ENCODE peak calls at places on chromosomes 3 and 15, in four cellular contexts. B is IMR-90, W is trophoblast cell, N is neuronal stem cell. A is an unnamed sample.

GRCh38 chr15:77112819-77113569 is 42.1 kb upstream of the TSPAN3 start:
- DNase-seq in B (no peak), W (no peak), N (no peak), A (no peak)

GRCh38 chr15:78083186-78083585 is 5.7 kb upstream of the TBC1D2B start:
- DNase-seq in B (no peak), W (no peak), N (no peak), A (no peak)

GRCh38 chr3:33786565-33787327 is 11.7 kb upstream of the PDCD6IP start:
- DNase-seq in B (no peak), W (peak), N (no peak), A (no peak)

GRCh38 chr3:137347132-137347531 is 389.3 kb downstream of the IL20RB start:
- DNase-seq in B (no peak), W (peak), N (no peak), A (no peak)

GRCh38 chr3:5442106-5442785 is 254.7 kb downstream of the EDEM1 start:
- DNase-seq in B (no peak), W (peak), N (no peak), A (no peak)

GRCh38 chr3:194996746-194997145 is 274.2 kb downstream of the XXYLT1 start:
- DNase-seq in B (no peak), W (no peak), N (no peak), A (no peak)

GRCh38 chr15:48703544-48703943 is 58.0 kb upstream of the FBN1 start:
- DNase-seq in B (peak), W (peak), N (no peak), A (no peak)

GRCh38 chr15:79093352-79093935 is 2.9 kb upstream of the RASGRF1 start:
- DNase-seq in B (no peak), W (no peak), N (no peak), A (no peak)

GRCh38 chr3:154334973-154335420 is 10.7 kb upstream of the DHX36 start:
- DNase-seq in B (peak), W (peak), N (no peak), A (no peak)

GRCh38 chr3:62142696-62143095 is 230.7 kb downstream of the FEZF2 start:
- DNase-seq in B (no peak), W (peak), N (no peak), A (no peak)

GRCh38 chr3:30970183-30970582 is 75.7 kb upstream of the GADL1 start:
- DNase-seq in B (no peak), W (no peak), N (no peak), A (no peak)

GRCh38 chr3:15794303-15794771 is 3.4 kb downstream of the ANKRD28 start:
- DNase-seq in B (peak), W (peak), N (no peak), A (no peak)

GRCh38 chr15:44812029-44812517 is 75.7 kb downstream of the TRIM69 start:
- DNase-seq in B (no peak), W (no peak), N (no peak), A (no peak)

GRCh38 chr15:68423359-68424028 is 8.5 kb downstream of the ITGA11 start:
- DNase-seq in B (no peak), W (no peak), N (no peak), A (no peak)

GRCh38 chr15:68739390-68740075 is 81.2 kb downstream of the ANP32A start:
- DNase-seq in B (no peak), W (peak), N (no peak), A (no peak)

GRCh38 chr15:29774900-29775299 is 47.4 kb downstream of the TJP1 start:
- DNase-seq in B (peak), W (peak), N (no peak), A (no peak)

GRCh38 chr3:13655074-13655913 is 106.4 kb downstream of the FBLN2 start:
- DNase-seq in B (peak), W (peak), N (peak), A (no peak)

GRCh38 chr15:95610945-95611344 is 719.6 kb upstream of the NR2F2 start:
- DNase-seq in B (no peak), W (no peak), N (peak), A (no peak)

GRCh38 chr3:19146685-19147650 is 1.3 kb upstream of the KCNH8 start:
- DNase-seq in B (peak), W (peak), N (peak), A (peak)

GRCh38 chr3:134449951-134450350 is 35.8 kb downstream of the ANAPC13 start:
- DNase-seq in B (no peak), W (no peak), N (no peak), A (no peak)

GRCh38 chr3:62149539-62149938 is 223.8 kb downstream of the FEZF2 start:
- DNase-seq in B (no peak), W (no peak), N (no peak), A (no peak)

GRCh38 chr3:69320867-69321266 is 65.0 kb downstream of the FRMD4B start:
- DNase-seq in B (no peak), W (peak), N (no peak), A (no peak)

DNA sequence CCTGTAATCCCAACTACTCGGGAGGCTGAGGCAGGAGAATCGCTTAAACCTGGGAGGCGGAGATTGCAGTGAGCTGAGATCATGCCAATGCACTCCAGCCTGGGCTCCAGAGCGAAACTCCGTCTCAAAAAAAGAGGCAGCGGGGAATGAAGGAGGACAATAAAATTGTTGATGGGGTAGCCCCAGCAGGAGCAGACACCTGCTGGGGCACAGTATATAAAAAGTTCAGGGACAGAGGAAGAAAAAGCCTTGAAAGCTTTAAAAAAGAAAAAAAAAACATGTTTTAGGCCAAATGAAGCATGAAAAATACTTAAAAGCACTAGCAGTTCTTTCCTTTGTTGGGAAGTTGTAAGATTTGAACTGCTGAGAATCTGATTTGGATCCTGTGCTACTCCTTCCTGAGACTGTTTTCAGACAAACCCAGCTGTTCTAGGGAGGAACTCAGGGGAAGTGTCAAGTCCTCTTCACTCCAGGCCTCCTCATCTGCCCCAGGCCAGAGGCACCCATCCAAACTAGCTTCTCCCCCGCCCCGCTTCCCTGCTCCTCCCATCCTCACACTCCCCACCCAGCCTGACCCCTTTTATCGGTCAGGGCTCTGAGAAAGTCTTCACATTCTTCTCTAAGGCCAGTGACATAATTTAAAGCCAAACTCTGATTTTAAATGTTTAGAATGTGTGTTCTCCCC is 5.0 kb downstream of the IL17RD start:
- DNase-seq in B (no peak), W (no peak), N (no peak), A (no peak)
- H3K4ac ChIP-seq in B (no peak), W (no peak), N (no peak), A (no peak)

DNA sequence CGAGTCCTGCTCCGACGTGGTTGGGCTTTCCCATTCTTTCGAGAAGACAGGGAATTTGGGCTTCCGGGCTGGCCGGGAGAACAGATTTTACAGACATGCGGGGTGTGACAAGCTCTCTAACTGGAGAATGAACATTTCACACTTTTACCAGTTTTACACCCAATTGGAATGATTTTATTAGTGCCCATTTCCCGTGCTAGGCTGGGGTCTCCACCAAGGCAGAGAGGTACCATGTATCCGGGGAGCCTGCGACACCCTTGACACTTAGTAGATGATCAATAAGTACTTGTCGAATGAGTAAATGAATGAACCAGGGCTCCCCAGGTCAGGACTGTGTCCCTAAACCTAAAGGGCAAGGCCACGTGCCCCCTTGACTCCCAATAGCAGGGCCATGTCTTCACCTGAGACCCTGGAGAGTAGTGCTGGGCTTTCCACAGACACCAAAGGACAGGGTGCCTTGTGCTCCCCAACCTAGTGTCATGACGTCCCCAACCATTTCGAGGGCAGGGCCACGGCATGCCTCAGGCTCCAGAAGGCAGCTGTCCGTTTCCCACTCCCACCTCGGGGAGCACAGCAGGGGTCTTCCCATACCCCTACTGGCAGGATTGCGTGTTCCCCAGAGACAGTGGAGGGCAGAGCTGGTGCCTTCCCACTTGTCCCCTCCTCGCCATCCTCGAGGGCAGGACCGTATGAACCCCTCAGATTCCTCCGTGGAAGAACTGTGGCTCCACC is 680 bp upstream of the MYD88 start:
- DNase-seq in B (no peak), W (peak), N (peak), A (peak)
- H3K4ac ChIP-seq in B (peak), W (peak), N (no peak), A (peak)

DNA sequence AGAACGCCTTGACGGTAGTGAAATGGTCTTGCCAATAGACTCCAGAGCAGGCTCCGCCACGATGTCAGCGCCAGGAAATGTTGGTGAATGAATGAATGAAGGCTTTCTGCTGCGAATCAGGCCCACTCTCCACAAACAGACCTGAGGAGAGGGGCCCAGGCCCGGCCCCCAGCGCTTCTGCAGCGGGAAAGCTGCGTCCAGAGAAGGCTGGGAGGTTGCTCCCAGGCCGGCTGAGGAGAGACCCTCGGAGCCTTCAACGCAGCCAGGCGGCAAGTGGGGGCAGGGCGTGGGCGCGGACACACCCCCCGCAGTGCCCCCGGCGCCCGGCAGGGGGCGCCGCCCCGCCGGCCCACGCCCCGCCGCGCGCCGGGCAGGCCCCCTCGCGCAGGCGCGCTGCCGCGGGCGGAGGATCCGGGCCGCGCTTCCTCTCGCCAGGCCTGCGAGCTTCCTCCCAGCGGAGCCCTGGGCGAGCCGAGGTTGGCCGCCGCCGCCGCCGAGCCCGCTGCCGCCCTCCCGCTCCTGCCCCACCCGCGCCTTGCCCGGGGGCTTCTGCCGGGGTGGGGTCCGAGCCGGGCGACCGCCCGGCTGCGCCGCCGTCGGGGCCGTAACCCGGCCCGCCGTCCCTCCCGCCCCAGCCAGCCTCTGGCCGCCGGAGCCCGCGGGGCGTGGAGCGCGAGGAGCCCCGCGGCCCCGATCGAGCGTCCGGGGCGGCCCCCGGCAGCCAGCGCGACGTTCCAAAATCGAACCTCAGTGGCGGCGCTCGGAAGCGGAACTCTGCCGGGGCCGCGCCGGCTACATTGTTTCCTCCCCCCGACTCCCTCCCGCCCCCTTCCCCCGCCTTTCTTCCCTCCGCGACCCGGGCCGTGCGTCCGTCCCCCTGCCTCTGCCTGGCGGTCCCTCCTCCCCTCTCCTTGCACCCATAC is at the start of gene CSK:
- DNase-seq in B (peak), W (peak), N (peak), A (peak)
- H3K4ac ChIP-seq in B (peak), W (peak), N (no peak), A (peak)

GRCh38 chr3:177419904-177420601 is 222.8 kb upstream of the TBL1XR1 start:
- DNase-seq in B (no peak), W (no peak), N (no peak), A (no peak)
- H3K4ac ChIP-seq in B (peak), W (no peak), N (no peak), A (no peak)

GRCh38 chr15:74347757-74348250 is 19.6 kb downstream of the CYP11A1 start:
- DNase-seq in B (no peak), W (no peak), N (no peak), A (no peak)
- H3K4ac ChIP-seq in B (no peak), W (no peak), N (no peak), A (no peak)

A was measured in H1.